ENCODE peak calls at places on chromosomes 7 and 10, in four cellular contexts. Q is uterus, H is osteocyte, X is CMK. F is an unnamed sample.

GRCh38 chr10:88999629-89000028 is 9.0 kb downstream of the FAS start:
- DNase-seq in Q (no peak), H (no peak), X (no peak), F (no peak)

GRCh38 chr10:78945838-78946237 is 122.9 kb upstream of the ZMIZ1 start:
- DNase-seq in Q (no peak), H (no peak), X (no peak), F (no peak)

GRCh38 chr7:154857728-154858681 is 144.9 kb downstream of the PAXIP1 start:
- DNase-seq in Q (no peak), H (no peak), X (no peak), F (peak; percentile 42)

GRCh38 chr10:71087622-71088021 is 124.7 kb upstream of the UNC5B start:
- DNase-seq in Q (no peak), H (peak; percentile 51), X (no peak), F (peak; percentile 10)

GRCh38 chr7:45713669-45714520 is 139.7 kb downstream of the ADCY1 start:
- DNase-seq in Q (no peak), H (peak; percentile 78), X (no peak), F (no peak)

GRCh38 chr7:105487559-105488218 is 34.4 kb downstream of the PUS7 start:
- DNase-seq in Q (no peak), H (no peak), X (no peak), F (no peak)

GRCh38 chr7:76040126-76040525 is 7.7 kb downstream of the STYXL1 start:
- DNase-seq in Q (no peak), H (no peak), X (no peak), F (no peak)

GRCh38 chr10:115047705-115048104 is 45.5 kb upstream of the ATRNL1 start:
- DNase-seq in Q (no peak), H (no peak), X (no peak), F (no peak)

GRCh38 chr10:46555713-46556514 is 544 bp downstream of the GPRIN2 start:
- DNase-seq in Q (no peak), H (peak; percentile 87), X (no peak), F (peak; percentile 57)

F was measured in breast epithelium.